ENCODE peak calls at places on chromosomes 2 and 18, in seven cellular contexts. Z is ovary, X is HCT116, S is body of pancreas, L is uterus, C is A673, G is spleen. Q is an unnamed sample. For H3K4me1, the result is how much of the 10 kb centered on the place peaks cover.

GRCh38 chr2:157989227-157989626 is 112.4 kb upstream of the UPP2 start:
- DNase-seq in Z (no peak), X (no peak), S (no peak), L (no peak), C (peak), G (no peak), Q (no peak)

GRCh38 chr2:205612661-205613060 is 69.6 kb upstream of the NRP2 start:
- DNase-seq in Z (no peak), X (no peak), S (no peak), L (no peak), C (no peak), G (no peak), Q (no peak)

GRCh38 chr2:217712431-217712830 is 290.4 kb downstream of the TNS1 start:
- DNase-seq in Z (no peak), X (no peak), S (no peak), L (no peak), C (no peak), G (no peak), Q (no peak)

GRCh38 chr2:65353927-65354326 is 78.5 kb downstream of the SPRED2 start:
- DNase-seq in Z (no peak), X (no peak), S (no peak), L (no peak), C (no peak), G (no peak), Q (no peak)

GRCh38 chr18:58552057-58552461 is 76.8 kb downstream of the ALPK2 start:
- DNase-seq in Z (no peak), X (no peak), S (no peak), L (no peak), C (no peak), G (no peak), Q (no peak)

GRCh38 chr2:113857454-113857853 is 32.4 kb upstream of the ACTR3 start:
- DNase-seq in Z (no peak), X (no peak), S (no peak), L (no peak), C (no peak), G (no peak), Q (no peak)

GRCh38 chr2:168593713-168594112 is 137.6 kb downstream of the CERS6 start:
- DNase-seq in Z (no peak), X (no peak), S (no peak), L (no peak), C (no peak), G (no peak), Q (no peak)

GRCh38 chr18:22694954-22695353 is 238.2 kb upstream of the RBBP8 start:
- DNase-seq in Z (peak), X (peak), S (peak), L (peak), C (peak), G (no peak), Q (peak)

GRCh38 chr2:238979636-238980035 is 131.8 kb downstream of the TWIST2 start:
- DNase-seq in Z (no peak), X (no peak), S (no peak), L (no peak), C (no peak), G (no peak), Q (no peak)

GRCh38 chr2:151111599-151112278 is 149.9 kb downstream of the RBM43 start:
- DNase-seq in Z (no peak), X (no peak), S (no peak), L (no peak), C (no peak), G (no peak), Q (no peak)

GRCh38 chr2:138391956-138392355 is 109.6 kb upstream of the SPOPL start:
- DNase-seq in Z (no peak), X (no peak), S (no peak), L (no peak), C (no peak), G (no peak), Q (no peak)

GRCh38 chr2:108423067-108423466 is 25.9 kb upstream of the GCC2 start:
- DNase-seq in Z (no peak), X (no peak), S (no peak), L (no peak), C (no peak), G (no peak), Q (no peak)

GRCh38 chr2:85504434-85505261 is 34.3 kb upstream of the MAT2A start:
- DNase-seq in Z (no peak), X (peak), S (peak), L (peak), C (peak), G (no peak), Q (peak)

GRCh38 chr2:68225119-68225632 is 27.2 kb downstream of the PPP3R1 start:
- DNase-seq in Z (no peak), X (peak), S (peak), L (no peak), C (peak), G (no peak), Q (no peak)

GRCh38 chr2:42071762-42072161 is 23.9 kb downstream of the PKDCC start:
- DNase-seq in Z (peak), X (no peak), S (no peak), L (no peak), C (no peak), G (peak), Q (no peak)

GRCh38 chr18:23191952-23192662 is 56.8 kb downstream of the CABLES1 start:
- DNase-seq in Z (peak), X (no peak), S (peak), L (peak), C (peak), G (peak), Q (no peak)

GRCh38 chr2:88603146-88603545 is 24.1 kb downstream of the EIF2AK3 start:
- DNase-seq in Z (no peak), X (no peak), S (no peak), L (no peak), C (no peak), G (no peak), Q (no peak)

GRCh38 chr18:34998677-34999076 is 42.5 kb upstream of the MAPRE2 start:
- DNase-seq in Z (no peak), X (no peak), S (no peak), L (no peak), C (no peak), G (no peak), Q (no peak)

GRCh38 chr2:240183370-240184197 is 43.1 kb upstream of the OTOS start:
- DNase-seq in Z (no peak), X (no peak), S (no peak), L (no peak), C (no peak), G (peak), Q (no peak)

GRCh38 chr2:55843096-55843991 is 80.2 kb downstream of the EFEMP1 start:
- DNase-seq in Z (no peak), X (no peak), S (peak), L (peak), C (no peak), G (no peak), Q (peak)

GRCh38 chr2:176636376-176636775 is 367.1 kb downstream of the MTX2 start:
- DNase-seq in Z (no peak), X (no peak), S (no peak), L (no peak), C (peak), G (no peak), Q (no peak)

GRCh38 chr2:171319164-171319810 is 114.5 kb downstream of the METTL8 start:
- DNase-seq in Z (no peak), X (no peak), S (no peak), L (no peak), C (peak), G (no peak), Q (no peak)

GRCh38 chr2:215397632-215398341 is 38.1 kb downstream of the FN1 start:
- DNase-seq in Z (no peak), X (no peak), S (no peak), L (no peak), C (no peak), G (no peak), Q (no peak)

GRCh38 chr2:14140009-14140408 is 492.5 kb upstream of the LRATD1 start:
- DNase-seq in Z (no peak), X (no peak), S (no peak), L (no peak), C (no peak), G (no peak), Q (no peak)

GRCh38 chr18:44758821-44759624 is 78.3 kb downstream of the SETBP1 start:
- DNase-seq in Z (no peak), X (no peak), S (no peak), L (no peak), C (no peak), G (no peak), Q (no peak)

GRCh38 chr2:69242651-69243051 is 144.4 kb downstream of the GFPT1 start:
- DNase-seq in Z (no peak), X (no peak), S (no peak), L (peak), C (peak), G (no peak), Q (no peak)

GRCh38 chr2:69241039-69241586 is 145.9 kb downstream of the GFPT1 start:
- DNase-seq in Z (no peak), X (no peak), S (no peak), L (no peak), C (no peak), G (no peak), Q (no peak)

GRCh38 chr2:69238449-69239031 is 148.5 kb downstream of the GFPT1 start:
- DNase-seq in Z (no peak), X (no peak), S (no peak), L (no peak), C (no peak), G (no peak), Q (no peak)

GRCh38 chr2:69243652-69244051 is 143.4 kb downstream of the GFPT1 start:
- DNase-seq in Z (no peak), X (no peak), S (no peak), L (no peak), C (no peak), G (no peak), Q (no peak)

DNA sequence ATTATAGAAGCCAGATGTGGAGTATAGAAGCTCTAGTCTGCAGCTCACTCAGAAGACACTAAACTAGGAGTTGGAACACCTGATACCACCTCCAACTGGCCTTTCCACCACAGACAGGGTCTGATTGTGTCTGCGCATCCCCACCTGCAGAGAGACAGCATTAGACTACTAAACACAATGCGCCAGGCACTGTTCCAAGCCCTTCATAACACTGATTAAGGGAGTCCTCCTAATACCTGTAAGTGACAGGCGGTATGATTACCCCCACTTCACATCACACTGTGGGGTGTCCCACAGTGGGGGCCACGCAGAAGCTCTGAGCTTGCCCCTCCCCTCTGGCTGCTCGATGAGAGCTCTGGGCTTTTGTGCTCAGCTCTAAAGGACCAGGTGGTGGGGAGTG is 145.4 kb downstream of the GFPT1 start:
- DNase-seq in Z (no peak), X (no peak), S (no peak), L (peak), C (no peak), G (no peak), Q (no peak)
- H3K4me1 ChIP-seq in Z (under half), X (under half), S (under half), L (under half), C (under half), G (under half), Q (under half)

GRCh38 chr2:12883911-12884310 is 167.2 kb downstream of the TRIB2 start:
- DNase-seq in Z (no peak), X (no peak), S (no peak), L (no peak), C (no peak), G (no peak), Q (no peak)

GRCh38 chr2:12882393-12882792 is 165.7 kb downstream of the TRIB2 start:
- DNase-seq in Z (no peak), X (no peak), S (no peak), L (no peak), C (no peak), G (no peak), Q (no peak)

GRCh38 chr2:12881952-12882351 is 165.2 kb downstream of the TRIB2 start:
- DNase-seq in Z (no peak), X (no peak), S (no peak), L (no peak), C (no peak), G (no peak), Q (no peak)

GRCh38 chr2:12879649-12880048 is 162.9 kb downstream of the TRIB2 start:
- DNase-seq in Z (no peak), X (no peak), S (no peak), L (no peak), C (no peak), G (no peak), Q (no peak)

GRCh38 chr2:12884713-12885282 is 168.1 kb downstream of the TRIB2 start:
- DNase-seq in Z (no peak), X (peak), S (peak), L (peak), C (no peak), G (no peak), Q (peak)
- H3K4me3 ChIP-seq in Z (no peak), X (peak), S (no peak), L (no peak), C (no peak), G (no peak), Q (no peak)

GRCh38 chr18:9826666-9827065 is 59.1 kb upstream of the TXNDC2 start:
- DNase-seq in Z (no peak), X (no peak), S (no peak), L (no peak), C (no peak), G (no peak), Q (no peak)
- H3K4me1 ChIP-seq in Z (under half), X (half or more), S (under half), L (under half), C (under half), G (under half), Q (half or more)

DNA sequence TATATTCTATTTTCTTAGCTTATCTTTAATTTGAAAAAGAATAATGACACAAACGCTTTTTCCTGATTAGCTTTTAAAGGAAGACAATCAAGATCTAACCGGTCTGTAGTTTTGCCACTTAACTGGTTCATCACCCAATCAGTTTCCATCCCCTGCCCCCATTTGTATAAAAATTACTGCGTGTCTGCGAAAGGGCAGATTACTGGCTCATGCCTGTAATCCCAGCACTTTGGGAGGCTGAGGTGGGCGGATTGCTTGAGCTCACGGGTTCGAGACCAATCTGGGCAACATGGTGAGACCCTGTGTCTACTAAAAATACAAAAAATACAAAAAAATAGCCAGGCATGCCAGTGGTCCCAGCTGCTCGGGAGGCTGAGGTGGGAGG is 2.4 kb downstream of the CEBPZOS start:
- DNase-seq in Z (no peak), X (no peak), S (no peak), L (no peak), C (no peak), G (no peak), Q (no peak)
- H3K4me3 ChIP-seq in Z (no peak), X (no peak), S (no peak), L (no peak), C (no peak), G (no peak), Q (no peak)

DNA sequence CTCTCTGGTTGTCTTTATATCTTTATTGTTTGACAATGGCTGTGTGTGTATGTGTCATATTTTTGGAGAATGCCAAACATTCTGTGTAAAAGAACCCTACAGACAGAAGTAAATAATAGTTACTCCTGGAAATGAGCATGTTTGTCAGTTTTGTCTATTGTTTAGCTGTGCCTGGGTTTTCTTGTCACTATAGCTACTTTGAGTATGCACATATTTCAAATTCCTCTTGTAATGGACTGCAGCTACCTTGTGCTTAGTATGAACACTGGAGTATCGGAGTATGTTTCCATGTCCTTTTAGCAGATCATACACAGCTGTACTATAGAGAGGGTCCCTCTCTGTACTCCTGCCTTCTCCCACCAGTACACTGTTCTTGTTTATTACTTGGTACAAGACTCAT is 58.0 kb upstream of the DOCK10 start:
- DNase-seq in Z (no peak), X (no peak), S (no peak), L (no peak), C (no peak), G (no peak), Q (peak)
- H3K4me1 ChIP-seq in Z (under half), X (under half), S (under half), L (under half), C (under half), G (under half), Q (half or more)

DNA sequence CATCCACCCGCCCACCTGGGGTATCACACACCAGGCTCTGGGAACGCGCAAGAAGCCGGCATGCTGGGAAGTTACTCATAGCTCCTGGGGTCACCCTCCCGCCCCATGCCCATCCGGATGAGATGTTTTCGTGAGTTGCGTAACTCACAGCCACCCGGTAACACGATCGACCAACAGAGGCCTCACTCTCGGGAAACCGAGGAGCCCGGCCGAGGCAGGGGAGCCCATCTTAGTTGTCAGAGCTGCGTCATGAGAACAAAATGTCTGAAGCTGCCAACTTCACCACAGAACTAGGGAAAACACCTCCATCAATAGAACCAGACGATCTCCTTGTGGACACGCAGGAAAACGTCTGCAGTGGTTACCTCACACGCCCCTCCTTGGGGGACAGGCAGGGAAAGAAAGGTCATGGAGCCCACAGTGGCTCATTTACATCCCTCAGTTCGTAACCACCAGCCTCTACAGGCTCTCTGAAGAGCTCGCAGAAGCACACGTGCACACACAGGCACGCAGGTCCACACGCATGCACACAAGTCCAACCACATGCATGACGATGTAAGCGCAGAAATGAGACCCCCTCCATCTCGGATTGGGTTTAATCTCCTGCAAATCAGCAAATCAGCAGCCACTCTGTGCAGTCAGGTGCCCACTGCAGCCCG is 26.3 kb downstream of the ADI1 start:
- DNase-seq in Z (peak), X (no peak), S (peak), L (peak), C (no peak), G (no peak), Q (no peak)
- H3K4me3 ChIP-seq in Z (peak), X (no peak), S (no peak), L (peak), C (no peak), G (no peak), Q (no peak)

GRCh38 chr2:24351981-24352380 is 8.4 kb downstream of the ITSN2 start:
- DNase-seq in Z (no peak), X (no peak), S (no peak), L (no peak), C (no peak), G (no peak), Q (no peak)
- H3K4me1 ChIP-seq in Z (under half), X (under half), S (half or more), L (under half), C (under half), G (half or more), Q (under half)

GRCh38 chr2:15805206-15805605 is 135.1 kb upstream of the MYCN start:
- DNase-seq in Z (no peak), X (no peak), S (no peak), L (no peak), C (no peak), G (no peak), Q (no peak)

GRCh38 chr2:15805772-15806171 is 134.6 kb upstream of the MYCN start:
- DNase-seq in Z (no peak), X (no peak), S (no peak), L (no peak), C (no peak), G (no peak), Q (no peak)

GRCh38 chr2:15803987-15804619 is 136.2 kb upstream of the MYCN start:
- DNase-seq in Z (no peak), X (no peak), S (no peak), L (no peak), C (no peak), G (no peak), Q (no peak)

GRCh38 chr2:15803186-15803986 is 137.0 kb upstream of the MYCN start:
- DNase-seq in Z (no peak), X (no peak), S (no peak), L (no peak), C (no peak), G (no peak), Q (no peak)

DNA sequence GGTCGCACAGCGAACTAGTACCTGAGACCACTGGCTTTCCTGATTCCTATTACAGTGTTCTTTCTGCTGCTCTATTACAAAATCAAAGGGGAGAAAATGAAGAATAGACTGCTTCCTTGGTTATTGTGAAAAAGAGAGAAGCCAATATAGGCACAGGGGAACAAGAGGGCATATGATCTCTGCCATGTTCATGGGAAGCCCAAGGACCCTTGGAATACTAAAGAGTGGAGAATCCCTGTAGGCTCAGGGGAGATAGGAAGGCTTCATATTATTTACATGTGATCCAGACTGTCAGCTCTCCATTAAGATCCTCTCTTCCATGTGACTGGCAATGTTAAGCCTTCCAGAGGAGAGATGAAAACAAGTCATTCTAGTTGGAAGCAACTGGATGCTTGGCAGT is 135.7 kb upstream of the MYCN start:
- DNase-seq in Z (no peak), X (no peak), S (no peak), L (no peak), C (no peak), G (no peak), Q (no peak)
- H3K4me3 ChIP-seq in Z (no peak), X (no peak), S (no peak), L (no peak), C (no peak), G (no peak), Q (no peak)

GRCh38 chr18:48918156-48918555 is 32.6 kb downstream of the SMAD7 start:
- DNase-seq in Z (peak), X (no peak), S (no peak), L (no peak), C (no peak), G (no peak), Q (no peak)
- H3K4me1 ChIP-seq in Z (under half), X (under half), S (under half), L (under half), C (under half), G (half or more), Q (under half)